ENCODE peak calls at places on chromosome 12, in five cellular contexts. E is suprapubic skin, U is heart left ventricle, B is A549, I is breast epithelium. T is an unnamed sample.

GRCh38 chr12:122726056-122726558 is 4.5 kb downstream of the HCAR1 start:
- DNase-seq in E (no peak), U (no peak), B (no peak), I (peak), T (no peak)

GRCh38 chr12:122849352-122850047 is 14.2 kb downstream of the HIP1R start:
- DNase-seq in E (no peak), U (peak), B (no peak), I (no peak), T (no peak)

GRCh38 chr12:110280784-110281548 is at the start of gene ATP2A2:
- DNase-seq in E (peak), U (peak), B (peak), I (peak), T (peak)

GRCh38 chr12:124771462-124772361 is 92.0 kb downstream of the SCARB1 start:
- DNase-seq in E (peak), U (peak), B (peak), I (peak), T (peak)

GRCh38 chr12:107912421-107913004 is 138.0 kb downstream of the ASCL4 start:
- DNase-seq in E (no peak), U (peak), B (peak), I (peak), T (no peak)

GRCh38 chr12:98591209-98591608 is 2.3 kb upstream of the SLC25A3 start:
- DNase-seq in E (no peak), U (no peak), B (no peak), I (no peak), T (no peak)

GRCh38 chr12:89968151-89968699 is 259.6 kb upstream of the ATP2B1 start:
- DNase-seq in E (no peak), U (no peak), B (no peak), I (no peak), T (no peak)

GRCh38 chr12:111757361-111758119 is 9.2 kb upstream of the ALDH2 start:
- DNase-seq in E (no peak), U (peak), B (no peak), I (peak), T (peak)

GRCh38 chr12:77062846-77063461 is 2.4 kb downstream of the E2F7 start:
- DNase-seq in E (no peak), U (no peak), B (no peak), I (no peak), T (no peak)

GRCh38 chr12:48237048-48237630 is 34.0 kb upstream of the OR10AD1 start:
- DNase-seq in E (no peak), U (no peak), B (no peak), I (no peak), T (no peak)

GRCh38 chr12:106269150-106269771 is 21.4 kb upstream of the CKAP4 start:
- DNase-seq in E (no peak), U (no peak), B (no peak), I (no peak), T (no peak)

GRCh38 chr12:102950107-102950949 is 7.1 kb upstream of the ASCL1 start:
- DNase-seq in E (no peak), U (no peak), B (no peak), I (no peak), T (no peak)

GRCh38 chr12:126112141-126112540 is 1046.9 kb downstream of the AACS start:
- DNase-seq in E (no peak), U (no peak), B (no peak), I (no peak), T (no peak)

GRCh38 chr12:124636138-124636968 is 68.9 kb upstream of the NCOR2 start:
- DNase-seq in E (no peak), U (peak), B (no peak), I (no peak), T (peak)

GRCh38 chr12:120350576-120351350 is 18.2 kb downstream of the MSI1 start:
- DNase-seq in E (no peak), U (no peak), B (no peak), I (no peak), T (no peak)

GRCh38 chr12:85874064-85874463 is at the start of gene NTS:
- DNase-seq in E (no peak), U (no peak), B (no peak), I (no peak), T (no peak)

GRCh38 chr12:47736877-47737676 is 11.8 kb upstream of the ENDOU start:
- DNase-seq in E (peak), U (peak), B (no peak), I (no peak), T (peak)

GRCh38 chr12:113889076-113889475 is 77.0 kb downstream of the RBM19 start:
- DNase-seq in E (no peak), U (no peak), B (no peak), I (peak), T (no peak)
- TF ChIP-seq CTCF in E (peak), U (no peak), B (no peak), I (no peak), T (no peak)

GRCh38 chr12:20446836-20447235 is 78.5 kb downstream of the PDE3A start:
- DNase-seq in E (no peak), U (no peak), B (no peak), I (no peak), T (no peak)
- TF ChIP-seq POLR2A in E (no peak), U (no peak), B (no peak), I (no peak), T (no peak)

DNA sequence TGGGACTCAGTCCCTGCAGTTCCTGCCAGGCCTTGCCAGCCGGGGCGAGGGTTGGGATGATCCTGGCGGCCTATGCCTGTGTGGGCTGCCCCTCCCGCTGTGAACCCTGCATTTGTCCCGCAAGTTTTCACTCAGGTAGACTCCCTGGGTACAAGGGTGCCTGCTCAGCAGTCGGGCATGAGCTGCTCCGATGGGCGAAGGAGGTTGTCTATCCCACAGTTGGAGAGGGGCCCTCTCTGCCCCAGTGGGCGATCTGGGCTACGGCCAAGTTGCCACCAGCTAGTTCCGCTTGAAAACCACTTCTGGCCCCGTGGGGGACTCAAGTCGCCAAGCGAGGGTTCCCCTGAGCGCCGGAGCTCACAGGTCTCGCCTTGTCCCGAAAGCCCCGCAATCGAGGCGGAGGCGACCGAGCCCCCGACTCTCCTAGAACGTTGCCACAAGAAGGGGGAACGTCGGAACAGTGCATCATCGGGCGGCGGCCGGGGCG is 368 bp upstream of the TPI1 start:
- DNase-seq in E (no peak), U (peak), B (no peak), I (no peak), T (peak)
- TF ChIP-seq CTCF in E (no peak), U (no peak), B (no peak), I (no peak), T (no peak)

DNA sequence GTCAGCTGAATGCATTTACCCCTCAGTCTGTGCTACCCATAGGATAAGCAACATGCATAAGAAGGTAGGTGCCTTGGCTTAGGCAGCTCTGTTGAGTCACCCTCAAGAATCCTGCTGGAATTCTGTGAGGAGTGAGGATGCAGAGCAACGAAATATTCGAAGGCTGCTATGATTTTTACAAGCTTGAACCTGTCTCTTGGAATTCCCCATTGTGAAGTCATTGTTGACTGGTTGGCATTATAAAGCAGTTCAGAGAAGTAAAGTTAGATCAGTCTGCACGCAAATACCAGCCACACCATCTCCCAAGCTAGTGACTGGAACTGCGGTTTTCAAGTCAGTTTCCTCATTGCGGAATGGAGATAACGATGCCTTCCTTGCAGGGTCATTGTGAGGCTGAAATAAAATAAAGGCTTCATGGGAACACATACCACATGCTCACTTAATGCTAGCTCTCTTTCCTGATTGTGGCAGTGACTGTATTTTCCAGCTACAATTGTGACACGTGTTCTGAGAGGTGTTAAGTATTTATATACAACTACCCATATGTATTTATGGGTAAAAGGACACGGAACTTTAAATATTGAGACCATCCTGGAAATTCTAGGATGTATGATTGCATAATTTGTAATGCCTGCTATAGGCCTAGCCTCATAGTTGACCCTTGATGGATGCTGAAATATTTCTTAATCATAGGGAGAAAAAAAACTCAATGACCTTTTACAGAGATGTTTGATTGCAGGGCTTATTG is 96.7 kb downstream of the ETV6 start:
- DNase-seq in E (no peak), U (no peak), B (no peak), I (no peak), T (no peak)
- TF ChIP-seq POLR2A in E (no peak), U (no peak), B (no peak), I (no peak), T (no peak)

DNA sequence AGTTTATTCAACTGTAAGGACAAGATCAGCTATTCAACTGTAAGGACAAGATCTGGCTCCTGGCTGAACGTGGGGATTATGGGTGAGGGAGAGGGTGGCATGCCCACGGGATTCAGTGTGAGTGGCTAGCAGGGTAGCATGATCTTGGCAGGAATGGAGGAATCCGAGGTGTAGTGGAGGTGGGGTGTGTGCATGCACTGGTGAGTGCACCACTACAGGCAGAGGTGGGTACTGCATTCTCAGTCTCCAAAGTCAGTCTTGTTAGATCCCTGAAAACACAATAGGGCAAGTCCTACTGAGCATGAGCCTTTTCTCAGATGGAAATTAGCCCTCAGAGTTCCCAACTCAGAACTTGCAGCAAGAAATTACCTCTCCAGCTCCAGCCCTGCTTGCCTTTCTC is 32.2 kb upstream of the DCD start:
- DNase-seq in E (no peak), U (no peak), B (peak), I (no peak), T (no peak)
- TF ChIP-seq CTCF in E (peak), U (peak), B (peak), I (no peak), T (no peak)

GRCh38 chr12:116087962-116088361 is 189.5 kb downstream of the MED13L start:
- DNase-seq in E (no peak), U (no peak), B (no peak), I (no peak), T (no peak)
- TF ChIP-seq POLR2A in E (no peak), U (no peak), B (no peak), I (no peak), T (no peak)

GRCh38 chr12:71014180-71014785 is 93.7 kb upstream of the PTPRR start:
- DNase-seq in E (no peak), U (no peak), B (peak), I (no peak), T (no peak)
- TF ChIP-seq CTCF in E (peak), U (peak), B (peak), I (peak), T (no peak)

GRCh38 chr12:55718650-55719275 is 1.4 kb upstream of the RDH5 start:
- DNase-seq in E (no peak), U (peak), B (no peak), I (no peak), T (no peak)

GRCh38 chr12:55719371-55719770 is 822 bp upstream of the RDH5 start:
- DNase-seq in E (no peak), U (peak), B (no peak), I (no peak), T (no peak)

GRCh38 chr12:55720894-55721444 is 776 bp downstream of the RDH5 start:
- DNase-seq in E (no peak), U (peak), B (peak), I (peak), T (no peak)

GRCh38 chr12:55721601-55722213 is 1.5 kb downstream of the RDH5 start:
- DNase-seq in E (no peak), U (peak), B (no peak), I (no peak), T (no peak)

DNA sequence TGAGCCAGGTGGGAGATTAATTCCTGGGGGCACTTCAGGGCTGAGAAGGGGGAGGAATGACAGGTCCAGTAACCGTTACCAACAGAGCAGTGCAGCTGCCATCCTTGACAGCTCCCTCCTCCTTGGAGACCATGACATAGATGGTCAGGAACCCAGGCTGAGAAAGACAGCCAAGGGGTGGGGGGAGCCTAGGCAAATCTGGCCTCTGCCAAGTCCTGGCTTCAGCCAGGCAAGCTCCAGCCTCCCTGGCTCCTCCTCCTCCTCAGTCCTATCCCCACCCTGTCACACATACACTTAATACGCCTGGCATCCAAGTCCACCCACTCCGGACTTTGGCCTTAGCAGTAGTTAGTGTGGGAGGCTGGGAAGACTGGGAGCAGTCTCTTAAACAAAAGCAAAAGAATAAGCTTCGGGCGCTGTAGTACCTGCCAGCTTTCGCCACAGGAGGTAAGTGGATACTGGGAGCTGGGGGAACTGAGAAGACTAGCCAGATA is at the start of gene RDH5:
- DNase-seq in E (no peak), U (peak), B (no peak), I (peak), T (no peak)
- TF ChIP-seq POLR2A in E (no peak), U (no peak), B (no peak), I (no peak), T (no peak)